ENCODE peak calls at places on chromosomes 1 and 21, in four cellular contexts. W is GM23338, K is endothelial cell of umbilical vein, R is PC-9. J is an unnamed sample. For H3K79me2 and H3K4me1, the result is how much of the 10 kb centered on the place peaks cover.

GRCh38 chr1:23908453-23909341 is 4.5 kb downstream of the CNR2 start:
- DNase-seq in W (no peak), K (no peak), R (no peak), J (no peak)

GRCh38 chr1:201570158-201570885 is 31.4 kb downstream of the NAV1 start:
- DNase-seq in W (no peak), K (no peak), R (no peak), J (no peak)

GRCh38 chr1:116453906-116454305 is 80.9 kb downstream of the ATP1A1 start:
- DNase-seq in W (peak), K (no peak), R (peak), J (peak)

GRCh38 chr21:42106425-42106824 is 35.3 kb downstream of the UMODL1 start:
- DNase-seq in W (no peak), K (no peak), R (no peak), J (no peak)

GRCh38 chr21:45292399-45293213 is 4.9 kb upstream of the POFUT2 start:
- DNase-seq in W (peak), K (peak), R (peak), J (peak)

GRCh38 chr1:191671236-191671635 is 487.0 kb upstream of the RGS18 start:
- DNase-seq in W (no peak), K (no peak), R (no peak), J (no peak)

GRCh38 chr1:31155216-31155806 is 84.4 kb downstream of the NKAIN1 start:
- DNase-seq in W (peak), K (peak), R (peak), J (peak)

GRCh38 chr1:117959364-117959763 is 29.8 kb downstream of the WDR3 start:
- DNase-seq in W (no peak), K (no peak), R (no peak), J (no peak)

GRCh38 chr1:153742411-153743142 is 14.7 kb downstream of the INTS3 start:
- DNase-seq in W (no peak), K (no peak), R (no peak), J (no peak)

GRCh38 chr1:241716915-241717651 is 65.0 kb downstream of the WDR64 start:
- DNase-seq in W (no peak), K (no peak), R (no peak), J (no peak)

GRCh38 chr1:119254067-119254720 is 113.7 kb upstream of the WARS2 start:
- DNase-seq in W (no peak), K (no peak), R (peak), J (no peak)

GRCh38 chr1:24015226-24016210 is 35.4 kb upstream of the SRSF10 start:
- DNase-seq in W (no peak), K (no peak), R (no peak), J (no peak)

GRCh38 chr1:76128096-76128495 is 53.5 kb downstream of the ST6GALNAC3 start:
- DNase-seq in W (no peak), K (no peak), R (no peak), J (no peak)

GRCh38 chr1:158203693-158204457 is 23.2 kb downstream of the CD1D start:
- DNase-seq in W (peak), K (peak), R (peak), J (peak)

GRCh38 chr1:58727363-58727762 is 27.5 kb upstream of the MYSM1 start:
- DNase-seq in W (no peak), K (peak), R (peak), J (no peak)

GRCh38 chr21:36419996-36420395 is 34.8 kb downstream of the CHAF1B start:
- DNase-seq in W (peak), K (peak), R (peak), J (peak)

GRCh38 chr1:165235777-165236285 is 120.7 kb downstream of the LMX1A start:
- DNase-seq in W (peak), K (no peak), R (no peak), J (peak)

GRCh38 chr1:94042388-94042787 is 78.6 kb downstream of the ABCA4 start:
- DNase-seq in W (no peak), K (no peak), R (no peak), J (no peak)

GRCh38 chr1:63674238-63674864 is 81.1 kb downstream of the PGM1 start:
- DNase-seq in W (peak), K (peak), R (peak), J (peak)

GRCh38 chr1:167734841-167735240 is 13.1 kb downstream of the MPZL1 start:
- DNase-seq in W (no peak), K (no peak), R (no peak), J (no peak)

GRCh38 chr1:224054611-224055010 is 59.3 kb upstream of the FBXO28 start:
- DNase-seq in W (no peak), K (no peak), R (no peak), J (no peak)

GRCh38 chr1:181222972-181223371 is 134.5 kb downstream of the IER5 start:
- DNase-seq in W (no peak), K (no peak), R (no peak), J (no peak)

GRCh38 chr1:144101397-144102050 is 129.7 kb upstream of the FAM72C start:
- DNase-seq in W (no peak), K (peak), R (peak), J (no peak)

GRCh38 chr1:13775446-13775845 is 75.5 kb downstream of the PRDM2 start:
- DNase-seq in W (no peak), K (no peak), R (no peak), J (no peak)

GRCh38 chr1:93598861-93599439 is 82.7 kb downstream of the BCAR3 start:
- DNase-seq in W (no peak), K (no peak), R (no peak), J (no peak)

GRCh38 chr1:178539291-178539690 is 26.4 kb downstream of the TEX35 start:
- DNase-seq in W (no peak), K (no peak), R (no peak), J (no peak)

GRCh38 chr1:170931650-170932049 is 3.7 kb upstream of the MROH9 start:
- DNase-seq in W (peak), K (no peak), R (no peak), J (no peak)

GRCh38 chr1:46523556-46524443 is 27.6 kb downstream of the KNCN start:
- DNase-seq in W (no peak), K (no peak), R (no peak), J (no peak)

GRCh38 chr21:16279658-16280581 is 550.1 kb downstream of the USP25 start:
- DNase-seq in W (peak), K (peak), R (no peak), J (peak)

GRCh38 chr1:4657920-4658585 is 3.6 kb downstream of the AJAP1 start:
- DNase-seq in W (no peak), K (no peak), R (no peak), J (peak)

GRCh38 chr21:46202592-46203202 is 18.4 kb upstream of the SPATC1L start:
- DNase-seq in W (peak), K (no peak), R (no peak), J (no peak)

GRCh38 chr1:205229399-205229861 is 1.7 kb downstream of the TMCC2 start:
- DNase-seq in W (peak), K (peak), R (peak), J (peak)

GRCh38 chr1:174682419-174683008 is 234.8 kb downstream of the GPR52 start:
- DNase-seq in W (no peak), K (no peak), R (no peak), J (no peak)

GRCh38 chr1:27878038-27878437 is 5.7 kb downstream of the THEMIS2 start:
- DNase-seq in W (no peak), K (no peak), R (no peak), J (no peak)

GRCh38 chr1:27876341-27877114 is 4.2 kb downstream of the THEMIS2 start:
- DNase-seq in W (no peak), K (no peak), R (no peak), J (no peak)

GRCh38 chr1:27879374-27880082 is 7.2 kb downstream of the THEMIS2 start:
- DNase-seq in W (no peak), K (no peak), R (no peak), J (no peak)

GRCh38 chr1:27878787-27879335 is 6.5 kb downstream of the THEMIS2 start:
- DNase-seq in W (no peak), K (no peak), R (no peak), J (no peak)

DNA sequence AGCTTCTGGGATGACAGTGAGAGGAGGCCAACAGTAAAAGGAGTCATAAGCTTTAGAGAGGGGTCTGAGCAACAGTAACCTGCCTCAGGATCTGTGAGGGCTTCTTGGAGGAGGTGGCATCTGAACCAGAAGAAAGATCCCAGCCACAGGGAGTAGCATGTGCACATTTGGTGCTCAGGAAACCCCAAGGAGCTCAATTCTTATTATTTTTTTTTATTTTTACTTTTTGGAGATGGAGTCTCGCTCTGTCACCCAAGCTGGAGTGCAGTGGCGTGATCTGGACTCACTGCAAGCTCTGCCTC is 4.7 kb downstream of the THEMIS2 start:
- DNase-seq in W (no peak), K (no peak), R (no peak), J (no peak)
- H3K79me2 ChIP-seq in W (under half), K (under half), R (under half), J (under half)

DNA sequence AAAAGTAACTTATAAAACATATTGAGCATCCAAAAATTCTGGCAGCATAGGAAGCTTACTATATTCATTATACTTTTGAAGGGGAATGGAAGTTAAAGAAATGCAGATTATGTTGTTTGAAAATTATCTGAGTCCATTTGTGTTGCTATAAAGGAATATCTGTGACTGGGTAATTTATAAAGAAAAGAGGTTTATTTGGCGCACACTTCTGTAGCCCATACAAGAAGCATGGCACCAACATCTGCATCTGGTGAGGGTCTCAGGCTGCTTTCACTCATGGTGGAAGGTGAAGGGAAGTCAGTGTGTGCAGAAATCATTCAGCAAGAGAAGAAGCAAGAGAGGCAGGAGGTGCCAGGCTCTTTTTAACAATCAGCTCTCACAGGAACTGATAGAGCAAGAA is 55.5 kb upstream of the BACH1 start:
- DNase-seq in W (no peak), K (no peak), R (no peak), J (no peak)
- H3K4me1 ChIP-seq in W (under half), K (under half), R (under half), J (under half)

GRCh38 chr1:160206421-160207117 is 1.4 kb downstream of the PEA15 start:
- DNase-seq in W (peak), K (peak), R (peak), J (peak)
- H3K79me2 ChIP-seq in W (under half), K (half or more), R (under half), J (under half)

DNA sequence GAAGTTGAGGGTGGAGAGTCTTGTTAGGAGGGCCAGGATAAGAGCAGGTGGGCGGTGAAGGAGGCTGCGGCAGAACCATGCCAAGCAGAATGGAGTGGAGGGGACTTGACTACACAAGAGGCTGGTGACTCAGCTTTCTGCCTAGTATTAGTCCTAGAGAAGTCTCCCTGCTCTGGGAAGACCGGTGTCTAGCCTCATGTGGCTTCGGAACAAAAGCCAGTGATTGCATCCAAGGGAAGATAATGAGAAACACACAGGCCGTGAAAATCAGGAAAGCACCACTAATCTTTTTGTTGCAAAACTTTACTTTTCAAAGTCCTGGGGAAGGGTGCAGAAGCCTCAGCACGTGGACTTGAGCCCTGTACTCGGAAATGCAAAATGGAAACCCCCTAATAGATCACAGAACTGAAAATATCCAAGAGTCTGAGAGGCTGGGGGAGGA is 31.3 kb downstream of the DDR2 start:
- DNase-seq in W (peak), K (peak), R (no peak), J (peak)
- H3K4me1 ChIP-seq in W (under half), K (under half), R (under half), J (under half)

GRCh38 chr21:44049606-44050005 is 37.5 kb downstream of the TRAPPC10 start:
- DNase-seq in W (no peak), K (peak), R (no peak), J (no peak)
- H3K79me2 ChIP-seq in W (half or more), K (under half), R (under half), J (under half)

GRCh38 chr1:230105245-230105753 is 38.3 kb downstream of the GALNT2 start:
- DNase-seq in W (no peak), K (no peak), R (no peak), J (no peak)
- H3K4me1 ChIP-seq in W (under half), K (under half), R (half or more), J (under half)

DNA sequence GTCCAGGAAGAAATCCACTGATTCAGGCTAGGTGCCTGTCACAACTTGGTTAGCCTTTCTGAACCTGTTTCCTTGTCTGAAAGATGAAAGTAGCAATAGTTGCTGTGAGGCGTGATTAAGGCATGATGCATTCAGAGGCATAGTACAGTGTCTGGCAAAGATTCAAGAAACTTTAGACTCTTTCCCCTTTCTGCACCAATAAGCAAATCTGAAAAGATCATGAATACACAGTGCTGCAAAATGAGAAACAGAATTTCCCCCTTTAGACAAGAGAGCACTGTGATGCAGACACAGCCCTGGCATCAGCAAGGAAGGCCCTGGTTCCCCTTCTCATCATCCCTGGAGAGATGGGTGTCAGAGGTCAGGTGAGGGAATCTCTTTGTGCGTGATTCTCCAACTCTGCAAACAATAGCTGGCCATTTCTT is 41.9 kb downstream of the ITPKB start:
- DNase-seq in W (no peak), K (peak), R (no peak), J (no peak)
- H3K79me2 ChIP-seq in W (under half), K (under half), R (under half), J (under half)

GRCh38 chr1:198669023-198669698 is 30.3 kb downstream of the PTPRC start:
- DNase-seq in W (no peak), K (peak), R (peak), J (no peak)

GRCh38 chr1:198672124-198672523 is 33.3 kb downstream of the PTPRC start:
- DNase-seq in W (no peak), K (no peak), R (peak), J (no peak)

GRCh38 chr1:198671136-198671535 is 32.3 kb downstream of the PTPRC start:
- DNase-seq in W (no peak), K (no peak), R (no peak), J (no peak)

GRCh38 chr1:198667796-198668195 is 29.0 kb downstream of the PTPRC start:
- DNase-seq in W (no peak), K (no peak), R (no peak), J (no peak)

GRCh38 chr1:198669771-198670170 is 30.9 kb downstream of the PTPRC start:
- DNase-seq in W (no peak), K (no peak), R (no peak), J (no peak)
- H3K4me1 ChIP-seq in W (under half), K (under half), R (under half), J (under half)

J was measured in neural progenitor cell.